ENCODE peak calls at places on chromosomes 13 and 19, in six cellular contexts. S is HCT116, V is kidney, D is GM23248, I is neural progenitor cell, U is H1. B is an unnamed sample.

GRCh38 chr13:70580825-70581224 is 472.6 kb upstream of the KLHL1 start:
- DNase-seq in S (no peak), V (no peak), I (no peak), D (no peak), U (no peak), B (no peak)

GRCh38 chr19:17676295-17676694 is 11.9 kb downstream of the UNC13A start:
- DNase-seq in I (no peak), U (no peak), S (no peak), D (no peak), V (no peak), B (no peak)

GRCh38 chr19:45462174-45462573 is 5.6 kb upstream of the FOSB start:
- DNase-seq in V (no peak), D (no peak), U (no peak), S (no peak), I (no peak), B (no peak)

GRCh38 chr19:8938576-8938975 is 71.6 kb downstream of the MUC16 start:
- DNase-seq in V (no peak), S (no peak), D (no peak), I (no peak), U (no peak), B (no peak)

GRCh38 chr13:100497394-100497793 is 91.2 kb downstream of the GGACT start:
- DNase-seq in U (no peak), S (no peak), V (no peak), D (peak), I (no peak), B (no peak)

GRCh38 chr19:11375143-11375948 is 880 bp downstream of the SWSAP1 start:
- DNase-seq in V (peak), U (peak), D (no peak), I (peak), S (no peak), B (peak)

GRCh38 chr13:66348745-66349720 is 881.1 kb downstream of the PCDH9 start:
- DNase-seq in S (no peak), I (no peak), V (no peak), D (no peak), U (no peak), B (no peak)

GRCh38 chr19:35718345-35719041 is 690 bp downstream of the KMT2B start:
- DNase-seq in D (peak), V (peak), U (peak), I (no peak), S (no peak), B (peak)

GRCh38 chr19:19626516-19627441 is 1.2 kb downstream of the LPAR2 start:
- DNase-seq in I (peak), S (no peak), V (peak), U (no peak), D (no peak), B (no peak)

GRCh38 chr13:44903596-44903995 is 85.7 kb downstream of the NUFIP1 start:
- DNase-seq in I (peak), S (no peak), D (peak), U (no peak), V (peak), B (peak)

GRCh38 chr19:44943801-44944249 is 1.8 kb downstream of the APOC4 start:
- DNase-seq in S (no peak), U (no peak), I (no peak), V (no peak), D (peak), B (peak)

GRCh38 chr19:18274776-18275356 is 614 bp upstream of the IQCN start:
- DNase-seq in S (no peak), U (no peak), D (peak), I (no peak), V (peak), B (peak)

GRCh38 chr19:41939861-41940442 is 11.7 kb upstream of the ERFL start:
- DNase-seq in D (peak), I (peak), S (no peak), V (peak), U (peak), B (no peak)

GRCh38 chr13:50156722-50157121 is 141.5 kb downstream of the KCNRG start:
- DNase-seq in S (no peak), U (no peak), D (no peak), I (no peak), V (no peak), B (no peak)

GRCh38 chr19:41991025-41991424 is 3.0 kb downstream of the ATP1A3 start:
- DNase-seq in S (no peak), U (no peak), V (no peak), D (no peak), I (peak), B (no peak)

GRCh38 chr13:46961719-46962118 is 64.9 kb upstream of the HTR2A start:
- DNase-seq in I (no peak), D (peak), V (no peak), U (no peak), S (no peak), B (no peak)

GRCh38 chr13:83819156-83819555 is 63.1 kb downstream of the SLITRK1 start:
- DNase-seq in V (no peak), S (no peak), D (peak), I (no peak), U (no peak), B (no peak)

GRCh38 chr19:49441210-49441959 is at the start of gene SLC17A7:
- DNase-seq in V (peak), U (peak), D (peak), I (peak), S (no peak), B (peak)

GRCh38 chr19:43769256-43769655 is 11.5 kb downstream of the KCNN4 start:
- DNase-seq in V (no peak), U (no peak), I (no peak), D (no peak), S (no peak), B (no peak)

GRCh38 chr19:29524912-29525870 is 603 bp upstream of the VSTM2B start:
- DNase-seq in S (no peak), V (peak), I (peak), U (peak), D (no peak), B (no peak)

GRCh38 chr19:18340990-18341868 is 831 bp downstream of the PGPEP1 start:
- DNase-seq in D (peak), I (peak), S (no peak), V (peak), U (peak), B (peak)

GRCh38 chr19:1950640-1951039 is 9.7 kb downstream of the CSNK1G2 start:
- DNase-seq in V (no peak), I (no peak), S (no peak), U (no peak), D (no peak), B (no peak)

GRCh38 chr19:1949304-1950101 is 8.5 kb downstream of the CSNK1G2 start:
- DNase-seq in U (no peak), S (no peak), I (no peak), D (no peak), V (peak), B (no peak)

GRCh38 chr19:1947651-1948209 is 6.8 kb downstream of the CSNK1G2 start:
- DNase-seq in U (no peak), D (no peak), I (no peak), S (no peak), V (peak), B (no peak)

GRCh38 chr19:1945899-1946298 is 4.9 kb downstream of the CSNK1G2 start:
- DNase-seq in V (peak), I (peak), D (peak), U (peak), S (no peak), B (peak)

GRCh38 chr19:1948676-1949075 is 7.7 kb downstream of the CSNK1G2 start:
- DNase-seq in I (no peak), U (no peak), D (no peak), S (no peak), V (no peak), B (no peak)
- H3K27ac ChIP-seq in I (no peak), U (no peak), D (no peak), S (no peak), V (no peak), B (no peak)

DNA sequence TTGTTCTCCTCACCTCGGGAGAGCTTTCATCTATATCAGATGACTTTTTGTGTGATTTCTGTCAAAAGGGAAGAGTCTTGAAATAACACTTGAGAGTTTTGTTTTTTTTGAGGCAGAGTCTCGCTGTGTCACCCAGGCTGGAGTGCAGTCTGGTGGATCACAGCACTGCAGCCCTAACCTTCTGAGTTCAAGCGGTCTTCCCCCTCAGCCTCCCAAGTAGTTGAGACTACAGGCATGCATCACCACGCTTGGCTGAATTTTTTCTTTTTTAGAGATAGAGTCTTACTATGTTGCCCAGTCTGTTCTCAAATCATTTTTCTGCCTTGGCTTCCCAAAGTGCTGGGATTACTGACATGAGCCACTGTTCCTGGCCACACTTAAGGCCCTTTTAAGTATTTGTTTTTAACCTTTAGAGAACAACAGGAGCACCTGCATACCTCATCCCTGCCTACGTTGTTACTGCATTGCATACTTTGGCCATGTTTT is 11.4 kb downstream of the NDFIP2 start:
- DNase-seq in D (peak), V (no peak), U (no peak), I (no peak), S (no peak), B (no peak)
- H3K9ac ChIP-seq in D (peak), V (no peak), U (no peak), I (no peak), S (no peak), B (no peak)

GRCh38 chr13:112724788-112725345 is 35.0 kb downstream of the ATP11A start:
- DNase-seq in U (no peak), D (no peak), I (no peak), S (no peak), V (no peak), B (no peak)
- H3K27ac ChIP-seq in U (no peak), D (no peak), I (no peak), S (peak), V (no peak), B (no peak)

DNA sequence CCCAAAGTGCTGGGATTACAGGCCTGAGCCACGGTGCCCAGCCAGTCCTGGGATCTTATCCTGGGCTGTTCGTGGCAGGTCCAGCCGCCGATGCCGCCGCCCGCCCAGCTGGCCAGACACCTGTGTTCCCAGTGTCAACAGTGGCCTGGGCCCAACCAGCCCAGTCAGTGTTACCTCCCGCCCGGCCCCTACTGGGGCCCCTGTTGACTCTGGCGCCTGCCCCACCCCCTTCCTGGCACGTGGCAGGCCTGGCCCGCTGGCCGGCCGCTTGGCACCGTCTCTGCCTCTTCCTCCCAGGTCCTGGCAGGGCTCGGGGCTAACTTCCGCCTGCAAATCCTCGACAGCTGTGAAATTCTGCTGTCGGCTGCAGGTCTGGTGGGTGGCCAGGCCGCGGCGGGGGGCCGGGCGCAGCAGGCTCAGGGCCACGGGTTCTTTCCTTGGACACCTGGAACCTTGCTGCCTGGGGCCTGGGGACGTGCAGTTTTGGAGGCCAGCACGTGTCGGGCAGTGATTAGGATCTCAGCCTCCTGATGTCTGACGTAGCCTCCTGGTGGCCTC is 9.1 kb downstream of the ARID3A start:
- DNase-seq in D (peak), I (no peak), S (no peak), U (no peak), V (peak), B (peak)
- H3K9ac ChIP-seq in D (no peak), I (no peak), S (no peak), U (no peak), V (no peak), B (no peak)

GRCh38 chr13:32429406-32429909 is 1.5 kb upstream of the N4BP2L1 start:
- DNase-seq in U (no peak), I (no peak), S (no peak), D (no peak), V (no peak), B (no peak)

GRCh38 chr13:32426191-32426980 is 1.5 kb downstream of the N4BP2L1 start:
- DNase-seq in V (no peak), D (peak), U (no peak), S (no peak), I (no peak), B (peak)

GRCh38 chr13:32426981-32427851 is 714 bp downstream of the N4BP2L1 start:
- DNase-seq in U (peak), V (peak), D (peak), S (no peak), I (peak), B (peak)

GRCh38 chr13:32428581-32429072 is 697 bp upstream of the N4BP2L1 start:
- DNase-seq in U (no peak), D (peak), V (no peak), I (no peak), S (no peak), B (no peak)

DNA sequence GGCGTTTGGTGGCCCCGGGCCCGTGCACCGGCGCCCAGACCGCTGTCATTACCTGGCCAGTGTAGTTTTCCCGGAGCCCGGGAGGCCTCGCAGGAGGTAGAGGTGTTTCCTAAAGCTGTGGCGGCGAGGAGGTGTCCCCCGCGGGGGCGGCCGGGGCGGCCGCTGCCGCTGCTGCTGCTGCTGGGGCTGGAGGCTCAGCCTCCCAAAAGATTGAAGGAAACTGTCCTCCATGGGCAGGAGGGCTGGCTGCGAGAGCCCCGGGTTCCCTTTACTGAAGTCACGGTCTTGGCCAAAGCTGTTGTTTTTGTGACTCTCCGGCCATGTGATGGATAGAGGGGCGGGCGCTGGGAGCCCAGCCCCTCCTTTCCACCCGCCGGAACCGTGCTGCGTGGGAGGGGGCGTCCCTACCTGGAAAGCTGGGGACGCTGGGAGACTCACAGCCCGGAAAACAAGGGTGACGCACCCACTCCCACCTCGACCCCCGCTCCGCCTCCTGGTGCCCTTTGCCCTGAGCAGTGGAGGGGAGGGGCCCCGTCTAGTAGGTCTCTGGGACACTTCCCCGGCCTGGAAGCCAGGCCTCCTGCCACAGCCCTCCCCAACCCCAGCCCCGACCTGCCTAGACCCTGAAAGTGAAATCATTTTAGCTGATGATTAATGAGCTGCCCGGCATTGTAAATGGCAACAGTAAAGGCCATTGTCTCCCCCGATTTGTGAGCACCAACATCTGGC is at the start of gene N4BP2L1:
- DNase-seq in S (no peak), I (peak), D (peak), V (peak), U (peak), B (peak)
- H3K27ac ChIP-seq in S (no peak), I (no peak), D (no peak), V (peak), U (no peak), B (peak)

DNA sequence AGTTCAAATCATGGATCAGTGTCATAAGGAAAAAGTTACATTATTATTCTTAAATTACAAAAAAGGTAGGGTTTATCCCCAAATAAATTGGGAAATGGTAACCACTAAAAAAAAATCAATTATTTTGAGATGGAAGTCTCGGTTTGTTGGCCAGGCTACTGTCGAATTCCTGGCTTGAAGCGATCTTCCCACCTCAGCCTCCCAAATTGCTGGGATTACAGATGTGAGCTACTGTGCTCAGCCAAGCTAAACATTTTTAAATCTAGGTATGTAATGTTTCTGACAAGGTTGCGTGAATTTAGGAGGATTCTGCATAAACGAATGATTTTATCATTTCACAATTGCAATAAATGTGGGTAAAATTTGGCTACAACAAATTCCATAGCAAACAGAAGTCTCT is 2.0 kb downstream of the NAA16 start:
- DNase-seq in V (no peak), I (peak), U (no peak), S (no peak), D (no peak), B (no peak)
- H3K9ac ChIP-seq in V (no peak), I (no peak), U (no peak), S (no peak), D (peak), B (no peak)

GRCh38 chr19:13834308-13834790 is 39.1 kb downstream of the ZSWIM4 start:
- DNase-seq in S (no peak), V (peak), D (peak), I (no peak), U (no peak), B (no peak)
- H3K27ac ChIP-seq in S (peak), V (peak), D (peak), I (no peak), U (no peak), B (peak)

GRCh38 chr19:47310819-47311218 is 1.2 kb downstream of the C5AR1 start:
- DNase-seq in V (no peak), D (peak), S (no peak), U (no peak), I (no peak), B (no peak)
- H3K9ac ChIP-seq in V (no peak), D (no peak), S (no peak), U (no peak), I (no peak), B (peak)

GRCh38 chr19:39030854-39031367 is 1.4 kb downstream of the FBXO27 start:
- DNase-seq in V (no peak), S (no peak), I (no peak), D (no peak), U (no peak), B (no peak)

GRCh38 chr19:39038098-39038497 is 5.7 kb upstream of the FBXO27 start:
- DNase-seq in V (no peak), S (peak), D (peak), I (peak), U (peak), B (no peak)

GRCh38 chr19:39037194-39037593 is 4.8 kb upstream of the FBXO27 start:
- DNase-seq in U (no peak), V (no peak), I (no peak), D (no peak), S (no peak), B (no peak)

GRCh38 chr19:39031368-39032163 is 783 bp downstream of the FBXO27 start:
- DNase-seq in U (peak), D (peak), S (peak), V (peak), I (peak), B (peak)

GRCh38 chr19:39032164-39032918 is at the start of gene FBXO27:
- DNase-seq in U (peak), I (peak), V (peak), D (peak), S (peak), B (peak)
- H3K27ac ChIP-seq in U (no peak), I (no peak), V (peak), D (no peak), S (peak), B (no peak)

DNA sequence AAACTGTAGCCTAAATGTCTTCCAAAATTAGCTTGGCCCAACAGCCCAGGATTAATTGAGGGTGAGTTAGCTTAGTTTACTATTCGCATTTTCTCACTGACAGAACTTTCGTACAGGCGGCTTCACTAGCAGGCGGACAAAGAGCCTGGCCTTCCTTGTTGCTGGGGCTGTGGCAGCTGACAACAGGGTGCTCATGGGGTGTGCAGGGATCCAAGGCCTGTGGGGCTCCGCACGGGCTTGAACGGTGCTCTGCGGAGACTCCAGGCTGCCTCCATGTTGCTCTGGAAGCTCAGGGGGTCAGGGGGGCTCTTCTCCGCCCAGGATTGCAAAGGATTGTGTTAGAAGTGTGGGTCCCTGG is 36.3 kb upstream of the DPRX start:
- DNase-seq in I (peak), V (no peak), U (no peak), S (no peak), D (no peak), B (no peak)
- H3K9ac ChIP-seq in I (no peak), V (no peak), U (peak), S (no peak), D (no peak), B (no peak)